ENCODE peak calls at places on chromosomes 2 and 18, in ten cellular contexts. B, P, L, T, H, R, X, O, F and J are unnamed samples.

GRCh38 chr2:168456526-168457176 is 579 bp downstream of the CERS6 start:
- DNase-seq in T (peak; percentile 27), B (peak; percentile 39), P (no peak), F (no peak), O (peak; percentile 29), R (peak; percentile 65), X (no peak), H (peak; percentile 71), L (no peak), J (no peak)

GRCh38 chr18:35590935-35591334 is 9.4 kb downstream of the GALNT1 start:
- DNase-seq in B (no peak), P (no peak), X (no peak), F (no peak), H (no peak), R (no peak), T (no peak), L (no peak), O (no peak), J (no peak)

GRCh38 chr18:5966514-5966913 is 71.2 kb upstream of the TMEM200C start:
- DNase-seq in B (no peak), F (no peak), P (no peak), X (no peak), H (no peak), R (no peak), T (no peak), L (no peak), O (no peak), J (no peak)

GRCh38 chr2:150491430-150491829 is 4.0 kb upstream of the RND3 start:
- DNase-seq in X (no peak), T (no peak), H (no peak), O (no peak), L (no peak), B (no peak), R (no peak), P (no peak), F (no peak), J (no peak)

GRCh38 chr2:20687260-20687772 is 20.4 kb downstream of the GDF7 start:
- DNase-seq in O (no peak), R (no peak), X (no peak), T (no peak), B (no peak), P (no peak), F (no peak), H (no peak), L (no peak), J (no peak)

GRCh38 chr18:36354989-36355388 is 57.5 kb downstream of the FHOD3 start:
- DNase-seq in H (no peak), L (no peak), P (no peak), X (no peak), R (no peak), T (no peak), O (no peak), B (peak; percentile 39), F (peak; percentile 72), J (no peak)

GRCh38 chr18:28175930-28176673 is 828 bp downstream of the CDH2 start:
- DNase-seq in R (peak; percentile 79), H (peak; percentile 25), B (peak; percentile 46), X (no peak), T (no peak), O (no peak), P (peak; percentile 31), F (no peak), L (no peak), J (no peak)

GRCh38 chr2:98346259-98347236 is at the start of gene CNGA3:
- DNase-seq in F (no peak), P (no peak), B (peak; percentile 42), O (no peak), H (peak; percentile 72), X (no peak), T (no peak), L (no peak), R (no peak), J (no peak)

GRCh38 chr2:182866095-182866460 is 359 bp downstream of the FRZB start:
- DNase-seq in R (no peak), P (no peak), F (no peak), H (peak; percentile 25), L (no peak), T (no peak), X (no peak), O (no peak), B (peak; percentile 21), J (no peak)

GRCh38 chr2:182726473-182726872 is 10.4 kb downstream of the DNAJC10 start:
- DNase-seq in L (no peak), P (no peak), B (no peak), T (no peak), X (no peak), R (no peak), H (no peak), F (no peak), O (no peak), J (no peak)

GRCh38 chr2:58893645-58894336 is 652.7 kb upstream of the FANCL start:
- DNase-seq in T (no peak), L (no peak), O (no peak), B (no peak), F (no peak), R (no peak), X (peak; percentile 65), P (peak; percentile 55), H (no peak), J (no peak)

GRCh38 chr2:169141713-169142352 is 72.5 kb downstream of the DHRS9 start:
- DNase-seq in R (peak; percentile 8), F (peak; percentile 25), B (peak; percentile 80), X (peak; percentile 76), L (peak; percentile 51), H (peak; percentile 34), O (peak; percentile 19), T (peak; percentile 49), P (no peak), J (no peak)

GRCh38 chr2:129484999-129485398 is 494.5 kb upstream of the RAB6C start:
- DNase-seq in X (no peak), F (no peak), R (no peak), T (no peak), O (no peak), P (no peak), B (no peak), L (no peak), H (no peak), J (no peak)

GRCh38 chr2:159856760-159857159 is 58.8 kb upstream of the CD302 start:
- DNase-seq in H (no peak), P (no peak), O (no peak), X (no peak), F (no peak), R (no peak), L (no peak), T (no peak), B (no peak), J (no peak)

GRCh38 chr2:236657801-236658200 is 88.2 kb downstream of the ACKR3 start:
- DNase-seq in P (no peak), O (no peak), H (no peak), T (no peak), X (no peak), L (no peak), F (no peak), B (no peak), R (no peak), J (no peak)

GRCh38 chr2:80086831-80087230 is 217.7 kb downstream of the LRRTM1 start:
- DNase-seq in L (no peak), P (no peak), X (no peak), R (no peak), T (no peak), O (no peak), B (peak; percentile 55), F (peak; percentile 46), H (no peak), J (no peak)

GRCh38 chr2:168775837-168776236 is 26.6 kb upstream of the NOSTRIN start:
- DNase-seq in H (no peak), R (no peak), B (no peak), P (no peak), O (no peak), X (no peak), T (no peak), F (no peak), L (no peak), J (no peak)

GRCh38 chr2:109285244-109285651 is 156.2 kb downstream of the SH3RF3 start:
- DNase-seq in O (no peak), B (no peak), T (no peak), F (no peak), L (no peak), R (no peak), P (no peak), X (no peak), H (no peak), J (no peak)

GRCh38 chr2:226985227-226985946 is 149.5 kb downstream of the RHBDD1 start:
- DNase-seq in H (no peak), P (peak; percentile 46), O (no peak), B (peak; percentile 89), L (peak; percentile 79), R (peak; percentile 31), F (peak; percentile 63), T (no peak), X (peak; percentile 93), J (no peak)

GRCh38 chr2:125870264-125870663 is 785.7 kb upstream of the GYPC start:
- DNase-seq in B (no peak), T (no peak), L (no peak), X (no peak), F (no peak), O (no peak), R (no peak), P (no peak), H (no peak), J (no peak)

GRCh38 chr2:2876350-2877042 is 501.1 kb downstream of the EIPR1 start:
- DNase-seq in T (no peak), L (peak; percentile 27), H (no peak), P (no peak), O (no peak), X (no peak), F (no peak), B (no peak), R (no peak), J (no peak)

GRCh38 chr18:36038102-36038663 is 29.2 kb downstream of the RPRD1A start:
- DNase-seq in F (no peak), R (no peak), H (no peak), T (no peak), B (no peak), L (no peak), X (no peak), P (no peak), O (no peak), J (no peak)